ENCODE peak calls at places on chromosomes 7 and 10, in six cellular contexts. One of them, this sample, is unnamed.

GRCh38 chr10:17710181-17710580 is 41.8 kb upstream of the TMEM236 start:
- DNase-seq in cardiac fibroblast: no peak
- DNase-seq in pancreas: no peak
- DNase-seq in NB4: no peak
- DNase-seq in ovary: no peak
- DNase-seq in mucosa of descending colon: no peak
- DNase-seq in this sample: no peak

GRCh38 chr10:45453639-45454250 is 79.7 kb downstream of the ALOX5 start:
- DNase-seq in cardiac fibroblast: no peak
- DNase-seq in pancreas: no peak
- DNase-seq in NB4: no peak
- DNase-seq in ovary: no peak
- DNase-seq in mucosa of descending colon: no peak
- DNase-seq in this sample: no peak

GRCh38 chr7:100963874-100964273 is 5.5 kb upstream of the MUC12 start:
- DNase-seq in cardiac fibroblast: no peak
- DNase-seq in pancreas: no peak
- DNase-seq in NB4: no peak
- DNase-seq in ovary: no peak
- DNase-seq in mucosa of descending colon: no peak
- DNase-seq in this sample: no peak

GRCh38 chr7:30476401-30477145 is 2.0 kb downstream of the NOD1 start:
- DNase-seq in cardiac fibroblast: peak; percentile 68
- DNase-seq in pancreas: no peak
- DNase-seq in NB4: peak; percentile 42
- DNase-seq in ovary: no peak
- DNase-seq in mucosa of descending colon: no peak
- DNase-seq in this sample: no peak

GRCh38 chr10:104614245-104614831 is 26.8 kb upstream of the SORCS3 start:
- DNase-seq in cardiac fibroblast: no peak
- DNase-seq in pancreas: no peak
- DNase-seq in NB4: peak; percentile 50
- DNase-seq in ovary: no peak
- DNase-seq in mucosa of descending colon: no peak
- DNase-seq in this sample: peak; percentile 25

GRCh38 chr10:124962421-124962820 is 20.5 kb downstream of the ZRANB1 start:
- DNase-seq in cardiac fibroblast: no peak
- DNase-seq in pancreas: no peak
- DNase-seq in NB4: no peak
- DNase-seq in ovary: no peak
- DNase-seq in mucosa of descending colon: no peak
- DNase-seq in this sample: no peak

GRCh38 chr7:148262721-148263229 is 327.8 kb upstream of the C7orf33 start:
- DNase-seq in cardiac fibroblast: peak; percentile 63
- DNase-seq in pancreas: peak; percentile 65
- DNase-seq in NB4: peak; percentile 70
- DNase-seq in ovary: peak; percentile 87
- DNase-seq in mucosa of descending colon: no peak
- DNase-seq in this sample: peak; percentile 29

GRCh38 chr7:150927157-150927953 is 50.8 kb downstream of the KCNH2 start:
- DNase-seq in cardiac fibroblast: no peak
- DNase-seq in pancreas: no peak
- DNase-seq in NB4: no peak
- DNase-seq in ovary: no peak
- DNase-seq in mucosa of descending colon: no peak
- DNase-seq in this sample: no peak

GRCh38 chr7:124989911-124990310 is 60.3 kb upstream of the POT1 start:
- DNase-seq in cardiac fibroblast: peak; percentile 56
- DNase-seq in pancreas: no peak
- DNase-seq in NB4: no peak
- DNase-seq in ovary: no peak
- DNase-seq in mucosa of descending colon: no peak
- DNase-seq in this sample: no peak

GRCh38 chr7:155665957-155666287 is 21.5 kb downstream of the RBM33 start:
- DNase-seq in cardiac fibroblast: peak; percentile 65
- DNase-seq in pancreas: no peak
- DNase-seq in NB4: peak; percentile 33
- DNase-seq in ovary: no peak
- DNase-seq in mucosa of descending colon: no peak
- DNase-seq in this sample: peak; percentile 88

GRCh38 chr7:91772100-91772794 is 108.3 kb downstream of the MTERF1 start:
- DNase-seq in cardiac fibroblast: peak; percentile 57
- DNase-seq in pancreas: no peak
- DNase-seq in NB4: no peak
- DNase-seq in ovary: no peak
- DNase-seq in mucosa of descending colon: no peak
- DNase-seq in this sample: peak; percentile 91

GRCh38 chr10:48604039-48604407 is 850 bp downstream of the ARHGAP22 start:
- DNase-seq in cardiac fibroblast: no peak
- DNase-seq in pancreas: no peak
- DNase-seq in NB4: no peak
- DNase-seq in ovary: no peak
- DNase-seq in mucosa of descending colon: no peak
- DNase-seq in this sample: no peak

GRCh38 chr10:810351-810846 is 120.9 kb upstream of the DIP2C start:
- DNase-seq in cardiac fibroblast: peak; percentile 52
- DNase-seq in pancreas: no peak
- DNase-seq in NB4: peak; percentile 51
- DNase-seq in ovary: no peak
- DNase-seq in mucosa of descending colon: no peak
- DNase-seq in this sample: no peak

GRCh38 chr7:147432068-147432467 is 1158.5 kb upstream of the C7orf33 start:
- DNase-seq in cardiac fibroblast: peak; percentile 61
- DNase-seq in pancreas: no peak
- DNase-seq in NB4: peak; percentile 38
- DNase-seq in ovary: no peak
- DNase-seq in mucosa of descending colon: no peak
- DNase-seq in this sample: no peak

GRCh38 chr10:29881336-29881751 is 178.0 kb downstream of the JCAD start:
- DNase-seq in cardiac fibroblast: no peak
- DNase-seq in pancreas: no peak
- DNase-seq in NB4: no peak
- DNase-seq in ovary: peak; percentile 65
- DNase-seq in mucosa of descending colon: no peak
- DNase-seq in this sample: no peak

GRCh38 chr7:125136755-125137547 is 207.3 kb upstream of the POT1 start:
- DNase-seq in cardiac fibroblast: peak; percentile 82
- DNase-seq in pancreas: no peak
- DNase-seq in NB4: no peak
- DNase-seq in ovary: no peak
- DNase-seq in mucosa of descending colon: no peak
- DNase-seq in this sample: peak; percentile 92

GRCh38 chr10:122282253-122282671 is 11.2 kb downstream of the BTBD16 start:
- DNase-seq in cardiac fibroblast: peak; percentile 30
- DNase-seq in pancreas: no peak
- DNase-seq in NB4: peak; percentile 16
- DNase-seq in ovary: no peak
- DNase-seq in mucosa of descending colon: no peak
- DNase-seq in this sample: peak; percentile 49

GRCh38 chr10:99926925-99927718 is 82.6 kb downstream of the DNMBP start:
- DNase-seq in cardiac fibroblast: peak; percentile 73
- DNase-seq in pancreas: peak; percentile 52
- DNase-seq in NB4: no peak
- DNase-seq in ovary: peak; percentile 68
- DNase-seq in mucosa of descending colon: peak; percentile 62
- DNase-seq in this sample: peak; percentile 46

GRCh38 chr10:27258838-27259532 is 18.4 kb upstream of the ACBD5 start:
- DNase-seq in cardiac fibroblast: no peak
- DNase-seq in pancreas: no peak
- DNase-seq in NB4: no peak
- DNase-seq in ovary: no peak
- DNase-seq in mucosa of descending colon: peak; percentile 54
- DNase-seq in this sample: no peak

GRCh38 chr7:142356166-142356565 is 98.3 kb upstream of the PRSS58 start:
- DNase-seq in cardiac fibroblast: no peak
- DNase-seq in pancreas: no peak
- DNase-seq in NB4: no peak
- DNase-seq in ovary: no peak
- DNase-seq in mucosa of descending colon: no peak
- DNase-seq in this sample: no peak

GRCh38 chr7:142357953-142358520 is 100.2 kb upstream of the PRSS58 start:
- DNase-seq in cardiac fibroblast: peak; percentile 81
- DNase-seq in pancreas: peak; percentile 24
- DNase-seq in NB4: peak; percentile 84
- DNase-seq in ovary: no peak
- DNase-seq in mucosa of descending colon: no peak
- DNase-seq in this sample: peak; percentile 72

GRCh38 chr7:142352543-142352942 is 94.7 kb upstream of the PRSS58 start:
- DNase-seq in cardiac fibroblast: no peak
- DNase-seq in pancreas: no peak
- DNase-seq in NB4: peak; percentile 20
- DNase-seq in ovary: no peak
- DNase-seq in mucosa of descending colon: no peak
- DNase-seq in this sample: no peak

GRCh38 chr7:142353147-142354058 is 95.5 kb upstream of the PRSS58 start:
- DNase-seq in cardiac fibroblast: no peak
- DNase-seq in pancreas: no peak
- DNase-seq in NB4: peak; percentile 46
- DNase-seq in ovary: no peak
- DNase-seq in mucosa of descending colon: no peak
- DNase-seq in this sample: no peak

GRCh38 chr7:142355328-142355727 is 97.5 kb upstream of the PRSS58 start:
- DNase-seq in cardiac fibroblast: no peak
- DNase-seq in pancreas: no peak
- DNase-seq in NB4: no peak
- DNase-seq in ovary: no peak
- DNase-seq in mucosa of descending colon: no peak
- DNase-seq in this sample: peak; percentile 62
- H3K4me3 ChIP-seq in cardiac fibroblast: no peak overlapping the region
- H3K4me3 ChIP-seq in pancreas: no peak overlapping the region
- H3K4me3 ChIP-seq in NB4: no peak overlapping the region
- H3K4me3 ChIP-seq in ovary: no peak overlapping the region
- H3K4me3 ChIP-seq in mucosa of descending colon: no peak overlapping the region
- H3K4me3 ChIP-seq in this sample: no peak overlapping the region

GRCh38 chr7:4724648-4725013 is 42.5 kb downstream of the FOXK1 start:
- DNase-seq in cardiac fibroblast: peak; percentile 49
- DNase-seq in pancreas: no peak
- DNase-seq in NB4: peak; percentile 82
- DNase-seq in ovary: no peak
- DNase-seq in mucosa of descending colon: no peak
- DNase-seq in this sample: no peak
- TF ChIP-seq CTCF in cardiac fibroblast: no peak
- TF ChIP-seq CTCF in pancreas: no peak
- TF ChIP-seq CTCF in NB4: no peak
- TF ChIP-seq CTCF in ovary: no peak
- TF ChIP-seq CTCF in mucosa of descending colon: no peak
- TF ChIP-seq CTCF in this sample: no peak

GRCh38 chr7:128244861-128245260 is 3.8 kb downstream of the LEP start:
- DNase-seq in cardiac fibroblast: no peak
- DNase-seq in pancreas: no peak
- DNase-seq in NB4: no peak
- DNase-seq in ovary: no peak
- DNase-seq in mucosa of descending colon: no peak
- DNase-seq in this sample: no peak

GRCh38 chr7:128243273-128243672 is 2.2 kb downstream of the LEP start:
- DNase-seq in cardiac fibroblast: no peak
- DNase-seq in pancreas: no peak
- DNase-seq in NB4: no peak
- DNase-seq in ovary: no peak
- DNase-seq in mucosa of descending colon: no peak
- DNase-seq in this sample: no peak

GRCh38 chr7:128242661-128243060 is 1.6 kb downstream of the LEP start:
- DNase-seq in cardiac fibroblast: no peak
- DNase-seq in pancreas: no peak
- DNase-seq in NB4: no peak
- DNase-seq in ovary: no peak
- DNase-seq in mucosa of descending colon: no peak
- DNase-seq in this sample: no peak

GRCh38 chr7:128236924-128237586 is 4.0 kb upstream of the LEP start:
- DNase-seq in cardiac fibroblast: peak; percentile 79
- DNase-seq in pancreas: peak; percentile 37
- DNase-seq in NB4: peak; percentile 99
- DNase-seq in ovary: no peak
- DNase-seq in mucosa of descending colon: no peak
- DNase-seq in this sample: peak; percentile 100

DNA sequence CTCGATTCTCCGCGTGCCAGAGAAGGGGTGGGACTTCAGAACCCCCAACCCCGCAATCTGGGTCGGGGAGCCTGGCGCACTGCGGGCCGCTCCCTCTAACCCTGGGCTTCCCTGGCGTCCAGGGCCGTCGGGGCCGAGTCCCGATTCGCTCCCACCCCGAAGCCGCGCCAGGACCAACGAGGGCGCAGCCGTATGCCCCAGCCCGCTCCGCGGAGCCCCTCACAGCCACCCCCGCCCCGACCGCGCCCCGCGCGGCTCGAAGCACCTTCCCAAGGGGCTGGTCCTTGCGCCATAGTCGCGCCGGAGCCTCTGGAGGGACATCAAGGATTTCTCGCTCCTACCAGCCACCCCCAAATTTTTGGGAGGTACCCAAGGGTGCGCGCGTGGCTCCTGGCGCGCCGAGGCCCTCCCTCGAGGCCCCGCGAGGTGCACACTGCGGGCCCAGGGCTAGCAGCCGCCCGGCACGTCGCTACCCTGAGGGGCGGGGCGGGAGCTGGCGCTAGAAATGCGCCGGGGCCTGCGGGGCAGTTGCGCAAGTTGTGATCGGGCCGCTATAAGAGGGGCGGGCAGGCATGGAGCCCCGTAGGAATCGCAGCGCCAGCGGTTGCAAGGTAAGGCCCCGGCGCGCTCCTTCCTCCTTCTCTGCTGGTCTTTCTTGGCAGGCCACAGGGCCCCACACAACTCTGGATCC is at the start of gene LEP:
- DNase-seq in cardiac fibroblast: no peak
- DNase-seq in pancreas: no peak
- DNase-seq in NB4: no peak
- DNase-seq in ovary: no peak
- DNase-seq in mucosa of descending colon: no peak
- DNase-seq in this sample: no peak
- H3K4me3 ChIP-seq in cardiac fibroblast: no peak within 1 kb of the TSS
- H3K4me3 ChIP-seq in pancreas: no peak within 1 kb of the TSS
- H3K4me3 ChIP-seq in NB4: no peak within 1 kb of the TSS
- H3K4me3 ChIP-seq in ovary: no peak within 1 kb of the TSS
- H3K4me3 ChIP-seq in mucosa of descending colon: no peak within 1 kb of the TSS
- H3K4me3 ChIP-seq in this sample: peak within 1 kb of the TSS; percentile 7

GRCh38 chr7:19989906-19990305 is 216.5 kb upstream of the TMEM196 start:
- DNase-seq in cardiac fibroblast: no peak
- DNase-seq in pancreas: no peak
- DNase-seq in NB4: no peak
- DNase-seq in ovary: no peak
- DNase-seq in mucosa of descending colon: no peak
- DNase-seq in this sample: no peak

GRCh38 chr7:19988860-19989259 is 215.4 kb upstream of the TMEM196 start:
- DNase-seq in cardiac fibroblast: no peak
- DNase-seq in pancreas: no peak
- DNase-seq in NB4: no peak
- DNase-seq in ovary: no peak
- DNase-seq in mucosa of descending colon: no peak
- DNase-seq in this sample: no peak

GRCh38 chr7:19982841-19983835 is 209.7 kb upstream of the TMEM196 start:
- DNase-seq in cardiac fibroblast: peak; percentile 81
- DNase-seq in pancreas: no peak
- DNase-seq in NB4: peak; percentile 69
- DNase-seq in ovary: peak; percentile 42
- DNase-seq in mucosa of descending colon: no peak
- DNase-seq in this sample: peak; percentile 53

DNA sequence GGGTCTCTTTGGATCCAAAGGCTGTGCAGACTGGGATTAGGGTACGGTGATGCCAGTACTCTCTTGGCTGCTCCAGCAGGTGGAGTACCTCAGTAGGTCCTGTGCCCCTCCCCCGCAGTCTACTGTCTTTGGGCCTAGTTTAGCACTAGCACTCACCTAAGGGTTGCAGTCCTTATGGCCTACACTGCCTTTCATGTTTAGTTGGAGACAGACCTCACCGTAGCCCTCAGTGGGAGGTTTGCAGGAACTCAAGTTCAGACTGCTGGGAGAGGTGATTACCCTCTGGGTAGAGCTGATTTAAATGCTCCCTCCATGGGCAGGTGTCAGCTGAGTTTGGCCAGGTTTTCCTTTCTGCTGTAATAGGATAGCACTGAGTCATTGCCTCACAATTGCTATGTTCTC is 210.8 kb upstream of the TMEM196 start:
- DNase-seq in cardiac fibroblast: no peak
- DNase-seq in pancreas: no peak
- DNase-seq in NB4: peak; percentile 19
- DNase-seq in ovary: no peak
- DNase-seq in mucosa of descending colon: no peak
- DNase-seq in this sample: peak; percentile 14
- TF ChIP-seq CTCF in cardiac fibroblast: no peak
- TF ChIP-seq CTCF in pancreas: no peak
- TF ChIP-seq CTCF in NB4: no peak
- TF ChIP-seq CTCF in ovary: no peak
- TF ChIP-seq CTCF in mucosa of descending colon: no peak
- TF ChIP-seq CTCF in this sample: peak; percentile 19

This sample was measured in bronchial epithelial cell.